ENCODE peak calls at places on chromosome 11, in eight cellular contexts. N, O, K, X, Q, B, T and P are unnamed samples. For H3K4me1, the result is how much of the 10 kb centered on the place peaks cover.

GRCh38 chr11:70895061-70895670 is 357.2 kb downstream of the SHANK2 start:
- DNase-seq in Q (no peak), K (no peak), X (no peak), B (no peak), O (no peak), N (no peak), T (no peak), P (peak)

GRCh38 chr11:110948112-110948511 is 235.9 kb upstream of the ARHGAP20 start:
- DNase-seq in B (no peak), X (peak), K (peak), O (no peak), Q (no peak), N (no peak), T (no peak), P (no peak)

GRCh38 chr11:37788141-37788877 is 1190.3 kb upstream of the RAG2 start:
- DNase-seq in Q (no peak), X (peak), O (no peak), N (no peak), B (peak), T (no peak), K (peak), P (no peak)

GRCh38 chr11:17753641-17754040 is 19.1 kb downstream of the KCNC1 start:
- DNase-seq in O (no peak), B (no peak), X (no peak), K (no peak), Q (no peak), N (no peak), T (no peak), P (no peak)

GRCh38 chr11:46180741-46181140 is 59.5 kb upstream of the PHF21A start:
- DNase-seq in B (no peak), K (peak), T (no peak), Q (no peak), N (no peak), X (no peak), O (no peak), P (no peak)

GRCh38 chr11:68186061-68186460 is 27.0 kb downstream of the KMT5B start:
- DNase-seq in T (no peak), B (no peak), X (no peak), O (no peak), K (no peak), N (no peak), Q (no peak), P (no peak)

GRCh38 chr11:11157201-11157600 is 195.8 kb downstream of the CSNK2A3 start:
- DNase-seq in T (no peak), O (no peak), Q (no peak), N (no peak), B (peak), X (peak), K (no peak), P (no peak)

GRCh38 chr11:103326070-103326794 is 217.0 kb downstream of the DYNC2H1 start:
- DNase-seq in Q (peak), X (peak), N (no peak), K (peak), T (no peak), B (peak), O (peak), P (no peak)

GRCh38 chr11:9231848-9232177 is 33.3 kb downstream of the DENND5A start:
- DNase-seq in T (no peak), X (peak), K (peak), O (no peak), N (no peak), Q (no peak), B (no peak), P (no peak)

GRCh38 chr11:78371221-78371899 is 46.3 kb downstream of the GAB2 start:
- DNase-seq in T (no peak), O (no peak), B (no peak), K (no peak), Q (no peak), N (no peak), X (no peak), P (no peak)

DNA sequence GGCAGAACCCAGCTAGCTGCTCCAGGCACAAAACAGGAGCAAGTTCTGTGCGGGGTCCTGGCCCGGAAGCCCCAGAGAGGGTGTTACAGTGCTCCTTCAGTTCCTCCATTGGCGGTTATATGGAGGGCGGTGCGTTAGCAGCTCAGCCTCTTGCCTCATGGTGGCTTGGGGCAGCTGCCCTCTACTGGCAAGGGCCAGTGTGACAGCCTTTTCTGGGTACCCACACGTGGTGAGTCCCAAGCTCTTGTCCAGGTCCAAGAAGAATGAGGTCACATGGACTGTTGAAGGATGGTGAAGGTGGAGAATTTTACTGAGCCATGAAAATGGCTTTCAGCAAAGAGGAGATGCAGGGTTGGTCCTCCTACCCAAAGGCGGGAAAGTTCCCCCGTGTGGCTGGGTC is 100.5 kb downstream of the WT1 start:
- DNase-seq in T (no peak), O (no peak), Q (no peak), X (no peak), N (no peak), B (peak), K (no peak), P (no peak)
- H3K4me1 ChIP-seq in T (under half), O (under half), Q (under half), X (under half), N (under half), B (under half), K (under half), P (under half)

GRCh38 chr11:64850979-64851567 is 6.6 kb upstream of the CDC42BPG start:
- DNase-seq in K (no peak), N (no peak), O (no peak), X (no peak), B (no peak), Q (peak), T (no peak), P (peak)
- TF ChIP-seq CTCF in K (no peak), N (no peak), O (no peak), X (no peak), B (no peak), Q (peak), T (no peak), P (no peak)

GRCh38 chr11:19805827-19806226 is 93.2 kb downstream of the NAV2 start:
- DNase-seq in O (no peak), K (peak), T (no peak), B (no peak), Q (no peak), X (peak), N (no peak), P (no peak)

GRCh38 chr11:19800714-19801519 is 88.3 kb downstream of the NAV2 start:
- DNase-seq in B (no peak), Q (no peak), T (no peak), X (no peak), K (no peak), O (no peak), N (no peak), P (no peak)

GRCh38 chr11:19802773-19803293 is 90.2 kb downstream of the NAV2 start:
- DNase-seq in Q (no peak), K (no peak), N (no peak), X (peak), T (no peak), O (no peak), B (no peak), P (no peak)

GRCh38 chr11:19805346-19805745 is 92.7 kb downstream of the NAV2 start:
- DNase-seq in O (no peak), X (no peak), K (no peak), B (no peak), T (no peak), Q (no peak), N (no peak), P (no peak)

GRCh38 chr11:19803506-19803998 is 90.9 kb downstream of the NAV2 start:
- DNase-seq in T (no peak), B (no peak), K (no peak), X (no peak), O (no peak), N (no peak), Q (no peak), P (no peak)
- H3K27ac ChIP-seq in T (no peak), B (no peak), K (no peak), X (no peak), O (no peak), N (no peak), Q (no peak), P (peak)

DNA sequence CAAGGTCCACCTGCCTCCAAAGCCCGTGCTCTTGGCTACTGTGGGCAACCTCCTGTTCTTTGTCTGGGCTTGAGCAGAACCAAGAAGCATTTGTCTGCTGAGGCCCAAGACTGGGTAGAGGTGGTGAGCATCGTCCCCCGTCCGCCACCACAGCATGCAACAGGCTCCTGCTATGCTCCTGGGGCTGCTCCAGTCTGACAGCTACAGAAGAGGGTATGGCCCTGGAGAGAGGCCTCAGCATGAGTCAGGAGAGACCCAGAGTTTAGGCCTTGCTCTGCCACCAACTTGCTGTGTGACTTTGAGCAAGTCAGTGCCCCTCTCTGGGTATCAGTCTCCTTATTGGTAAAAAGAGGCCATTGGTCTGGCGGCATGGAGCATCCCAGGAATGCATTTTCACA is 91.2 kb downstream of the TP53I11 start:
- DNase-seq in B (no peak), T (no peak), X (no peak), O (no peak), Q (no peak), N (no peak), K (no peak), P (no peak)
- H3K4me1 ChIP-seq in B (under half), T (half or more), X (under half), O (under half), Q (under half), N (under half), K (under half), P (under half)

GRCh38 chr11:4185561-4185960 is 91.0 kb downstream of the RRM1 start:
- DNase-seq in K (no peak), X (no peak), B (no peak), Q (no peak), N (no peak), T (no peak), O (no peak), P (no peak)

GRCh38 chr11:4183410-4184057 is 88.9 kb downstream of the RRM1 start:
- DNase-seq in O (no peak), Q (no peak), K (no peak), B (no peak), T (no peak), X (no peak), N (no peak), P (peak)

GRCh38 chr11:4186464-4187054 is 92.0 kb downstream of the RRM1 start:
- DNase-seq in N (no peak), T (no peak), K (no peak), B (no peak), O (no peak), X (no peak), Q (no peak), P (no peak)

GRCh38 chr11:4181780-4182721 is 87.5 kb downstream of the RRM1 start:
- DNase-seq in O (peak), N (no peak), X (peak), T (peak), B (peak), K (peak), Q (no peak), P (peak)

GRCh38 chr11:4184163-4184916 is 89.7 kb downstream of the RRM1 start:
- DNase-seq in B (no peak), X (peak), N (no peak), Q (no peak), O (no peak), T (peak), K (no peak), P (no peak)
- TF ChIP-seq CTCF in B (no peak), X (no peak), N (no peak), Q (no peak), O (no peak), T (no peak), K (no peak), P (no peak)

GRCh38 chr11:108865411-108865810 is 200.5 kb downstream of the DDX10 start:
- DNase-seq in Q (no peak), K (peak), T (no peak), N (no peak), O (no peak), X (peak), B (no peak), P (no peak)

GRCh38 chr11:108866781-108867180 is 201.9 kb downstream of the DDX10 start:
- DNase-seq in N (no peak), T (no peak), O (no peak), K (no peak), B (no peak), Q (no peak), X (no peak), P (no peak)

GRCh38 chr11:108858624-108859023 is 193.8 kb downstream of the DDX10 start:
- DNase-seq in Q (no peak), T (no peak), K (peak), B (no peak), X (no peak), O (no peak), N (no peak), P (no peak)

GRCh38 chr11:108859510-108859909 is 194.6 kb downstream of the DDX10 start:
- DNase-seq in K (peak), X (no peak), N (no peak), O (no peak), Q (no peak), T (no peak), B (no peak), P (no peak)

DNA sequence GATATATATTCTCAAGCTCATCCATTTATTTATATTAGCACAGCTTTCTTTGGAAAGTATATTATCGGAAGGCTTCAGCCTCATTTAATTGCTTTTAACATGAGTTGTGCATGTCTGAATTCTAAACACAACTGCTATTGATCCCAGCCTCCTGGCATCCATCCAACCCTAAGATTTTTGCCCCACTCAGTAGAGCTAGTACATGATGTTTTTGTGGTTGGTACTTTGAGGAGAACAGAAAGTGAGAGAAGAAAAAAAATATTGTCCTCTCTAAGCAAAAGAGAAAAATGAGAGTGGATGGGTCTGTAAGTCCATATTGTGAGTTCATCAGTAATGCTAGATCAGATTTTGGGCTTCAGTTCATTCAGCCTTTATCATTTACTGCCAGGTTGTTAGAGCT is 198.7 kb downstream of the DDX10 start:
- DNase-seq in K (no peak), N (no peak), O (no peak), B (no peak), Q (no peak), X (no peak), T (no peak), P (no peak)
- H3K27ac ChIP-seq in K (no peak), N (no peak), O (no peak), B (no peak), Q (no peak), X (no peak), T (no peak), P (no peak)

GRCh38 chr11:108994887-108995286 is 330.0 kb downstream of the DDX10 start:
- DNase-seq in N (no peak), X (no peak), Q (no peak), B (no peak), K (no peak), O (no peak), T (no peak), P (no peak)
- H3K4me1 ChIP-seq in N (under half), X (under half), Q (under half), B (under half), K (under half), O (under half), T (under half), P (under half)

GRCh38 chr11:107683807-107684206 is 28.0 kb downstream of the SLN start:
- DNase-seq in K (no peak), O (no peak), B (peak), N (no peak), X (no peak), T (no peak), Q (no peak), P (no peak)

GRCh38 chr11:107691003-107691402 is 20.9 kb downstream of the SLN start:
- DNase-seq in Q (no peak), O (no peak), X (peak), B (no peak), K (peak), T (no peak), N (no peak), P (no peak)

GRCh38 chr11:107688322-107688918 is 23.4 kb downstream of the SLN start:
- DNase-seq in X (no peak), O (no peak), Q (no peak), B (no peak), T (no peak), K (no peak), N (no peak), P (no peak)

GRCh38 chr11:107695446-107695845 is 16.4 kb downstream of the SLN start:
- DNase-seq in K (peak), Q (no peak), X (peak), O (no peak), T (no peak), N (no peak), B (no peak), P (no peak)

GRCh38 chr11:107689317-107690202 is 22.3 kb downstream of the SLN start:
- DNase-seq in T (peak), Q (no peak), B (peak), N (peak), O (peak), X (peak), K (peak), P (peak)
- TF ChIP-seq CTCF in T (peak), Q (peak), B (peak), N (peak), O (peak), X (peak), K (peak), P (peak)

GRCh38 chr11:69482322-69482721 is 859 bp downstream of the LINC01488 start:
- DNase-seq in N (no peak), B (no peak), T (no peak), O (no peak), X (no peak), Q (no peak), K (no peak), P (no peak)
- H3K27ac ChIP-seq in N (no peak), B (no peak), T (no peak), O (no peak), X (no peak), Q (no peak), K (no peak), P (no peak)